ENCODE peak calls at places on chromosome 11, in nine cellular contexts. T is astrocyte; U is psoas muscle; H is body of pancreas; S is cardiac muscle cell; F is A673; Z is transverse colon; G is CD8-positive, alpha-beta T cell; M is MM.1S. R is an unnamed sample.

GRCh38 chr11:21554284-21554683 is 638.6 kb upstream of the ANO5 start:
- DNase-seq in S (no peak), H (no peak), M (no peak), G (no peak), F (no peak), U (no peak), T (no peak), Z (no peak), R (no peak)

GRCh38 chr11:6825333-6825744 is 20.1 kb upstream of the OR10A5 start:
- DNase-seq in F (peak; percentile 7), M (no peak), Z (no peak), T (no peak), G (no peak), U (no peak), S (no peak), H (no peak), R (no peak)

GRCh38 chr11:95364324-95365295 is 133.6 kb upstream of the SESN3 start:
- DNase-seq in G (no peak), S (no peak), F (no peak), H (no peak), Z (no peak), U (no peak), M (no peak), T (peak; percentile 54), R (no peak)

GRCh38 chr11:10579700-10580099 is 11.2 kb upstream of the LYVE1 start:
- DNase-seq in U (no peak), M (no peak), Z (no peak), S (no peak), F (no peak), G (no peak), T (no peak), H (no peak), R (no peak)

GRCh38 chr11:108494182-108494581 is 4.0 kb downstream of the POGLUT3 start:
- DNase-seq in H (no peak), S (no peak), Z (no peak), T (no peak), M (no peak), G (no peak), U (no peak), F (no peak), R (no peak)

GRCh38 chr11:8652140-8652539 is 30.3 kb downstream of the TRIM66 start:
- DNase-seq in M (no peak), U (no peak), Z (no peak), T (peak; percentile 94), G (no peak), H (no peak), F (peak; percentile 18), S (no peak), R (no peak)

GRCh38 chr11:119108151-119108856 is 1.2 kb downstream of the C2CD2L start:
- DNase-seq in H (peak; percentile 55), G (peak; percentile 39), T (no peak), S (no peak), U (no peak), Z (peak; percentile 64), M (peak; percentile 72), F (peak; percentile 63), R (peak; percentile 60)

GRCh38 chr11:46382644-46383403 is 1.4 kb downstream of the MDK start:
- DNase-seq in H (peak; percentile 48), F (peak; percentile 88), T (no peak), M (no peak), Z (no peak), G (no peak), U (peak; percentile 58), S (peak; percentile 70), R (no peak)

GRCh38 chr11:35812850-35813249 is 131.0 kb upstream of the LDLRAD3 start:
- DNase-seq in Z (no peak), G (no peak), H (peak; percentile 53), U (no peak), S (no peak), M (no peak), F (no peak), T (peak; percentile 36), R (no peak)

GRCh38 chr11:62461740-62462522 is 43.1 kb downstream of the SCGB1A1 start:
- DNase-seq in F (no peak), T (peak; percentile 73), S (no peak), Z (peak; percentile 45), U (no peak), G (no peak), H (no peak), M (peak; percentile 91), R (no peak)

GRCh38 chr11:120096756-120097191 is 41.1 kb downstream of the TRIM29 start:
- DNase-seq in T (no peak), U (no peak), G (no peak), H (no peak), Z (no peak), F (peak; percentile 55), M (no peak), S (peak; percentile 67), R (peak; percentile 27)

DNA sequence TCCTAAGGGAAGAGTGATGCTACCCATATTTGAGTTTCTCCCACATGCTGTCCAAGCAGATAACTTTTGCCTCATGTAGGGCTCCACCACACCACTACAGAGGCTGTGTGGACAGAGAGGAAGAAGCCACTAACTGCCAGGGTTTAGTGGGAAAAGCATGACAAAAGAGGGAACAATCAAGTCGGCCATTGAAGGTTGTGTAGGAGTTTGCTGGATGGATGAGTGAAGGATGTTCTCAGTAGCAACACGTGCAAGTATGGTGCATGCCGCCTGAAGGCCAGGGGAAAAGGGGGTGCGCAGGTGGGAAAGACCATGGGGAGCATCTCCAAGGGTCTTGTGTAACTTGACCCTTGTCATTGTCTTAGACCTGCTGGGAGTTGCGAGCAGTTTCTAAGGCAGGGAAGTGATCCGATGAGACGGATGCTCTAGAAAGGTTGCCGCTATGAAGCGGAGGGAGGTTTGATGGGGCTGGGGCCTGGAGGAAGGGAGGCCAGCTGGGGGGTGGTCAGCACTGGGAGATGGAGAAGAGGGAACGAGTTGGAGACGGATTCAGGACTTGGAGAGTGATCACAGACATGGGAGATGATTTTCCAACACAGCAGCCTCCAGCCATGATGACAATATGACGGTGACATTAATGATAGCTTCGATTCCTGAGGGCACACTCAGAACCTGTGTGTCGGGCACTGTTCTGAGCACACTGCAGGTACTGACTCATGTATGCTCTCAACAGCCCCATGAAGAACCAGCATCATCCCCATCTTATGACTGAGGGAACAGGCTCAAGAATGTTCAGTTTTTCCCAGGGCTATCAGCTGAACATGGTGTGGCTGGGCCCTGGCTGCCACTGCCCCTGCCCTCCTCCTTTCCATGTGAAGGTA is 53.7 kb downstream of the CD6 start:
- DNase-seq in Z (no peak), U (no peak), T (no peak), G (no peak), H (no peak), F (no peak), M (no peak), S (no peak), R (no peak)
- H3K27ac ChIP-seq in Z (no peak overlapping the region), U (no peak overlapping the region), T (no peak overlapping the region), G (peak overlapping the region; percentile 44), H (no peak overlapping the region), F (no peak overlapping the region), M (no peak overlapping the region), S (no peak overlapping the region), R (no peak overlapping the region)

DNA sequence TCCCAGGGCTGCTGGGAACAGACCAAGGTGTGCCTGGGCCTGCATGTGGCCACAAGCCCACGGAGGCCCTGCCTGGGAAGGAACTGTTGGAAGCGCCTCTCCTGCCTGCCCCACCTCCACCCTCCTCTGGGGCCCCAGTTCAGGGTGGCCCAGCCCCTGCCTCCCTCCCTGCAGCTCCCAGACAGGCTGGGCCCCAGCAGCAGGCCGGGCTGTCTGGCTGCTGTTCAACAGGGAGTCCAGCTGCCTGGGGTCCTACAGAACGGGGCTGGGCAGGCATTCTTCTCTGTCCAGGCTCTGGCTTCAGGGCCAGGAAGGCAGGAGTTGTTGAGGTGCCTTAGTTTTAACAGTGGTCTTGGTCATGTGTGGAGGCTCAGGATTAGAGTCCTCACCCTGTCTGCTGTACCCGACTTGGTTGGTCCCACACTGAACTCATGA is 11.8 kb downstream of the PRDM11 start:
- DNase-seq in T (no peak), U (no peak), Z (peak; percentile 44), S (peak; percentile 83), G (no peak), F (no peak), H (no peak), M (no peak), R (no peak)
- H3K4me1 ChIP-seq in T (peaks cover 2% of the 10 kb centered on the region), U (peaks cover 35% of the 10 kb centered on the region), Z (peaks cover 35% of the 10 kb centered on the region), S (peaks cover 22% of the 10 kb centered on the region), G (no peaks in the 10 kb centered on the region), F (peaks cover 7% of the 10 kb centered on the region), H (peaks cover 40% of the 10 kb centered on the region), M (no peaks in the 10 kb centered on the region), R (peaks cover 5% of the 10 kb centered on the region)

DNA sequence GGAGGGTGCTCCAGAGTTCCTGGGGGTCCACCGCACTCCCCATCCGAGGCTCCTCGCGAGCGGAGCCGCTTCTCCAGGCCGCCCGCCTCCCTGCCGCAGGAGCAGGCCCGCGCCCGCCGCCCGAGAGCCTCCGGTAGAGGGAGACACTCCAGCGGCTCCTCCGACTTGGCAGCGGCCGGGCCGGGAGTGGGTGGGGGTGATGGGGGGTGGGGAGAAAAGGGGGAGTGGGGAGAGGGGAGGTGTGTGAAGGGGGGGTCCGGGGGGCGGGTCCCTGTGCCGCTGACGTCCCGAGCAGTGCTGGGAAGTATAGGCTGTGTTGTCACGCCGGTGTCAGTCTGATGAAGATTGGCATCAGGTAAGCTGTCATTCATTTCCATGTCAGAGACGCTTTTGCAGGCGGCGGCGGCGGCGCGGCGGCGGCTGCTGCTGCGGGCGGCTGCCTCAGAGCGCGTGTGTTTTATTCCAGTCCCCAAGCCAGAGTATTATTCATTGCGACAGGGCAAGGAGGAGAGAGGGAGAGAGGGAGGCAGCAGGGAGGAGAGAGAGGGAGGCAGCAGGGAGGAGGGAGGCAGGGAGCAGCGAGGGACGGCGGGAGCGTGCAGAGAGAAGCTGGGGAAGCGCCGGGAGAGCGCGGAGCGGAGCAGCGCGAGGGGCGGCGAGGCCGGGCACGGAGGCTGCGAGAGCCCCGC is at the start of gene PKNOX2:
- DNase-seq in F (peak; percentile 85), S (peak; percentile 90), H (peak; percentile 72), U (peak; percentile 92), M (peak; percentile 50), T (peak; percentile 67), G (peak; percentile 75), Z (peak; percentile 50), R (peak; percentile 85)
- H3K4me3 ChIP-seq in F (peak within 1 kb of the TSS; percentile 55), S (peak within 1 kb of the TSS; percentile 75), H (peak within 1 kb of the TSS; percentile 6), U (peak within 1 kb of the TSS; percentile 84), M (peak within 1 kb of the TSS; percentile 80), T (peak within 1 kb of the TSS; percentile 82), G (peak within 1 kb of the TSS; percentile 45), Z (peak within 1 kb of the TSS; percentile 50), R (peak within 1 kb of the TSS; percentile 93)

GRCh38 chr11:14270690-14271542 is 88.1 kb downstream of the RRAS2 start:
- DNase-seq in M (peak; percentile 36), F (no peak), T (no peak), U (no peak), Z (no peak), H (no peak), G (no peak), S (no peak), R (no peak)

GRCh38 chr11:14273885-14274284 is 85.1 kb downstream of the RRAS2 start:
- DNase-seq in H (no peak), M (no peak), F (no peak), Z (no peak), S (no peak), G (no peak), U (no peak), T (no peak), R (no peak)

GRCh38 chr11:14269956-14270355 is 89.0 kb downstream of the RRAS2 start:
- DNase-seq in M (no peak), G (no peak), F (peak; percentile 11), H (no peak), T (no peak), U (no peak), S (no peak), Z (no peak), R (no peak)

DNA sequence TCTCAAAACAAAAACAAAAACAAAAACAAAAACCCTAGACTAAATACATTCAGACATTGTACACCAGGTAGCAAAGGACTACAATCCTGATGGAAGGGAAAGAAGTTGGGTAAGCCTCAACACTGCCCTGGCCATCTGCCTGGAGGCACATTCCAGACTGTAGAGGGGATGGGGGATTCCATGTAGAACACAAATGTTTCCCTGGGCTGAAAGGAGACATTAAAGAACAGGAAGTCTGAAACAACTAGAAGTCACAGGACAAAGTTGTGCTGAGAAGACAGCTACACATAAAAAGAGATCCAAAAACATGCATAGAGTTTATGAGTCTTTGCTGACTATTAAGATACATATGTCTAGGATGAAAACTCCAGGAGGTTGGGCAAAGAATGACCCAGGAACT is 83.9 kb downstream of the RRAS2 start:
- DNase-seq in H (no peak), M (no peak), Z (no peak), F (no peak), U (no peak), S (no peak), G (no peak), T (peak; percentile 40), R (no peak)
- H3K27ac ChIP-seq in H (no peak overlapping the region), M (no peak overlapping the region), Z (no peak overlapping the region), F (no peak overlapping the region), U (no peak overlapping the region), S (no peak overlapping the region), G (no peak overlapping the region), T (no peak overlapping the region), R (no peak overlapping the region)